ENCODE peak calls at places on chromosome 3, in nine cellular contexts. N, Z, U, H, T, F, L, P and C are unnamed samples.

GRCh38 chr3:102060814-102061213 is 211.5 kb downstream of the NFKBIZ start:
- DNase-seq in P (no peak), T (no peak), F (no peak), L (no peak), N (no peak), Z (peak; percentile 22), U (no peak), H (no peak), C (no peak)

GRCh38 chr3:64150527-64151238 is 74.6 kb downstream of the PRICKLE2 start:
- DNase-seq in U (peak; percentile 82), Z (peak; percentile 72), L (peak; percentile 69), F (no peak), H (peak; percentile 86), T (no peak), N (no peak), P (no peak), C (no peak)

GRCh38 chr3:141486416-141486734 is 452 bp upstream of the RASA2 start:
- DNase-seq in Z (no peak), F (peak; percentile 82), N (no peak), H (no peak), U (no peak), P (no peak), T (no peak), L (no peak), C (no peak)

GRCh38 chr3:112048911-112049310 is 14.4 kb downstream of the TMPRSS7 start:
- DNase-seq in P (no peak), N (no peak), L (no peak), F (no peak), Z (no peak), H (no peak), U (no peak), T (no peak), C (no peak)

GRCh38 chr3:46368569-46368968 is 2.2 kb upstream of the CCR5 start:
- DNase-seq in N (no peak), H (no peak), F (no peak), P (peak; percentile 24), L (peak; percentile 73), Z (no peak), U (no peak), T (peak; percentile 29), C (peak; percentile 81)

GRCh38 chr3:106332884-106333283 is 464.1 kb upstream of the CBLB start:
- DNase-seq in L (no peak), N (peak; percentile 67), U (no peak), H (no peak), T (no peak), Z (no peak), P (no peak), F (peak; percentile 57), C (no peak)

GRCh38 chr3:159170436-159171003 is 368.7 kb downstream of the MFSD1 start:
- DNase-seq in Z (peak; percentile 31), F (no peak), P (no peak), L (no peak), H (no peak), T (no peak), N (no peak), U (no peak), C (no peak)

GRCh38 chr3:184553385-184553784 is 8.2 kb upstream of the EPHB3 start:
- DNase-seq in N (no peak), F (no peak), Z (no peak), U (peak; percentile 16), H (no peak), T (no peak), P (no peak), L (no peak), C (no peak)

GRCh38 chr3:35733276-35733675 is 94.0 kb downstream of the ARPP21 start:
- DNase-seq in Z (no peak), N (no peak), P (no peak), F (no peak), H (no peak), L (no peak), T (no peak), U (no peak), C (no peak)

GRCh38 chr3:191412764-191413163 is 48.2 kb upstream of the PYDC2 start:
- DNase-seq in N (no peak), T (no peak), H (peak; percentile 91), L (no peak), F (peak; percentile 90), Z (peak; percentile 80), P (no peak), U (no peak), C (no peak)

GRCh38 chr3:142940472-142940871 is 23.0 kb downstream of the PAQR9 start:
- DNase-seq in T (no peak), F (no peak), N (no peak), H (no peak), L (no peak), P (no peak), Z (no peak), U (no peak), C (no peak)

GRCh38 chr3:140610544-140610943 is 67.3 kb upstream of the TRIM42 start:
- DNase-seq in U (no peak), P (no peak), F (no peak), T (no peak), Z (no peak), H (no peak), N (no peak), L (no peak), C (no peak)

GRCh38 chr3:16079519-16079918 is 95.0 kb upstream of the GALNT15 start:
- DNase-seq in F (peak; percentile 52), P (no peak), U (no peak), H (peak; percentile 43), N (no peak), L (no peak), T (no peak), Z (no peak), C (no peak)

GRCh38 chr3:39000008-39000450 is 51.7 kb downstream of the SCN11A start:
- DNase-seq in T (no peak), U (no peak), H (peak; percentile 73), Z (peak; percentile 68), L (no peak), P (no peak), F (peak; percentile 42), N (no peak), C (no peak)

GRCh38 chr3:126352476-126353454 is 4.4 kb downstream of the KLF15 start:
- DNase-seq in P (no peak), F (no peak), T (no peak), Z (no peak), N (no peak), L (no peak), U (peak; percentile 78), H (peak; percentile 16), C (peak; percentile 72)

GRCh38 chr3:47001731-47002489 is 22.4 kb downstream of the NBEAL2 start:
- DNase-seq in P (no peak), H (no peak), L (no peak), N (no peak), F (no peak), U (peak; percentile 65), T (no peak), Z (no peak), C (no peak)

GRCh38 chr3:121718205-121718846 is 31.2 kb downstream of the GOLGB1 start:
- DNase-seq in T (no peak), U (no peak), P (peak; percentile 1), H (no peak), N (no peak), F (no peak), Z (no peak), L (no peak), C (no peak)

GRCh38 chr3:128784228-128784627 is 58.2 kb downstream of the RAB7A start:
- DNase-seq in F (no peak), Z (no peak), H (no peak), T (no peak), U (no peak), P (no peak), L (no peak), N (peak; percentile 62), C (peak; percentile 85)

GRCh38 chr3:121152573-121152972 is 244.6 kb downstream of the STXBP5L start:
- DNase-seq in P (no peak), L (no peak), F (no peak), H (peak; percentile 53), U (no peak), Z (no peak), N (no peak), T (no peak), C (no peak)

GRCh38 chr3:196207159-196207832 is 3.9 kb downstream of the ZDHHC19 start:
- DNase-seq in U (peak; percentile 85), N (no peak), H (no peak), L (no peak), F (no peak), T (peak; percentile 31), P (no peak), Z (no peak), C (no peak)

GRCh38 chr3:94069242-94069813 is 6.5 kb downstream of the NSUN3 start:
- DNase-seq in H (peak; percentile 53), F (no peak), Z (peak; percentile 36), L (no peak), N (no peak), U (no peak), P (no peak), T (no peak), C (no peak)

GRCh38 chr3:55074861-55075260 is 147.0 kb upstream of the LRTM1 start:
- DNase-seq in P (no peak), N (no peak), F (no peak), L (no peak), H (no peak), T (no peak), U (no peak), Z (no peak), C (no peak)

GRCh38 chr3:187618732-187619131 is 51.5 kb downstream of the SST start:
- DNase-seq in T (no peak), F (no peak), P (no peak), Z (no peak), U (no peak), H (no peak), L (no peak), N (no peak), C (no peak)

GRCh38 chr3:143313598-143314188 is 194.1 kb downstream of the CHST2 start:
- DNase-seq in L (no peak), P (no peak), H (no peak), U (no peak), T (no peak), Z (no peak), F (no peak), N (no peak), C (no peak)

GRCh38 chr3:138569090-138569489 is 25.0 kb downstream of the CEP70 start:
- DNase-seq in Z (no peak), N (no peak), T (no peak), H (no peak), U (no peak), F (peak; percentile 6), L (no peak), P (no peak), C (no peak)

GRCh38 chr3:4720316-4721075 is 227.3 kb downstream of the ITPR1 start:
- DNase-seq in U (peak; percentile 70), Z (peak; percentile 78), N (no peak), F (peak; percentile 79), P (no peak), T (no peak), L (peak; percentile 84), H (peak; percentile 93), C (peak; percentile 80)